ENCODE peak calls at places on chromosome 21, in nine cellular contexts. D is fibroblast of mammary gland, K is AG10803, V is fibroblast of lung, Y is psoas muscle, G is OCI-LY7, N is fibroblast of the aortic adventitia, H is heart right ventricle, S is bronchial epithelial cell. U is an unnamed sample.

GRCh38 chr21:41447356-41447755 is 21.3 kb downstream of the MX1 start:
- DNase-seq in V (no peak), H (no peak), Y (no peak), K (no peak), S (no peak), N (no peak), D (no peak), G (no peak), U (no peak)

GRCh38 chr21:45280969-45281368 is 6.7 kb downstream of the POFUT2 start:
- DNase-seq in G (no peak), Y (no peak), D (no peak), N (no peak), H (no peak), K (no peak), V (no peak), S (no peak), U (no peak)

GRCh38 chr21:40270134-40270533 is 402.9 kb downstream of the PCP4 start:
- DNase-seq in V (no peak), N (no peak), K (no peak), D (no peak), Y (no peak), G (no peak), S (no peak), H (no peak), U (no peak)

GRCh38 chr21:41566500-41567014 is 58.6 kb upstream of the TMPRSS2 start:
- DNase-seq in V (no peak), N (no peak), K (no peak), H (no peak), D (no peak), G (no peak), Y (no peak), S (no peak), U (no peak)

GRCh38 chr21:45818904-45819285 is 162.7 kb upstream of the COL6A1 start:
- DNase-seq in K (peak), G (no peak), Y (no peak), V (peak), N (peak), S (peak), H (no peak), D (peak), U (peak)

GRCh38 chr21:18369115-18369514 is 34.5 kb downstream of the TMPRSS15 start:
- DNase-seq in K (no peak), Y (no peak), G (peak), V (peak), N (peak), S (no peak), D (peak), H (no peak), U (peak)

GRCh38 chr21:41759214-41759840 is 7.5 kb downstream of the RIPK4 start:
- DNase-seq in G (no peak), H (no peak), K (no peak), Y (no peak), S (peak), D (no peak), V (no peak), N (no peak), U (no peak)

GRCh38 chr21:40699366-40699765 is 147.6 kb downstream of the DSCAM start:
- DNase-seq in V (no peak), K (no peak), G (no peak), H (no peak), S (no peak), D (no peak), Y (no peak), N (no peak), U (no peak)

DNA sequence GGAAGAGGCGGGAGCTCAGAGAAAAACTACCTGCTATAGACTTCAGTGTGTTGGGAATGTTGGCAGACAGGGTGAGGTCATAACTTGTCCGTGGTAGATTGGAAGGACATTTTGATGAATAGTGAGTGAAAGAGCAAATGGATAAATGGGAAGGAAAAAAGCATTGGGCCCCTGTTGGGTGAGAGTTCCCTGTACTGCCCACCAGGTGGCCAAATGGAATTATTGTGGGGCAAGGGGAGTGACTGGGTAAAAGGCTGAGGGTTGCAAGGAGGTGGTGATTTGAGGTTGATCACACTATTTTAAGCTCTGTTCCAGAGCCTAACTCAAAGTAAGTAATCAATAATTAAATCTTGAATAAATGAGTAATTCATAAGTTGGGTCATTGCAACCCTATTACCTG is 60.4 kb downstream of the MRPS6 start:
- DNase-seq in K (no peak), H (no peak), S (no peak), N (no peak), V (no peak), D (no peak), Y (no peak), G (no peak), U (no peak)
- TF ChIP-seq CTCF in K (peak), H (no peak), S (peak), N (peak), V (no peak), D (peak), Y (peak), G (peak), U (peak)

GRCh38 chr21:25281134-25281533 is 326.1 kb downstream of the MRPL39 start:
- DNase-seq in V (no peak), G (no peak), S (no peak), D (no peak), K (no peak), H (no peak), N (no peak), Y (no peak), U (no peak)
- H3K4me3 ChIP-seq in V (no peak), G (no peak), S (no peak), D (no peak), K (no peak), H (no peak), N (no peak), Y (no peak), U (no peak)

GRCh38 chr21:38170283-38170682 is 86.5 kb upstream of the KCNJ15 start:
- DNase-seq in S (peak), H (peak), K (peak), Y (no peak), G (no peak), N (peak), V (peak), D (peak), U (peak)
- TF ChIP-seq CTCF in S (peak), H (peak), K (peak), Y (peak), G (no peak), N (peak), V (peak), D (peak), U (peak)

DNA sequence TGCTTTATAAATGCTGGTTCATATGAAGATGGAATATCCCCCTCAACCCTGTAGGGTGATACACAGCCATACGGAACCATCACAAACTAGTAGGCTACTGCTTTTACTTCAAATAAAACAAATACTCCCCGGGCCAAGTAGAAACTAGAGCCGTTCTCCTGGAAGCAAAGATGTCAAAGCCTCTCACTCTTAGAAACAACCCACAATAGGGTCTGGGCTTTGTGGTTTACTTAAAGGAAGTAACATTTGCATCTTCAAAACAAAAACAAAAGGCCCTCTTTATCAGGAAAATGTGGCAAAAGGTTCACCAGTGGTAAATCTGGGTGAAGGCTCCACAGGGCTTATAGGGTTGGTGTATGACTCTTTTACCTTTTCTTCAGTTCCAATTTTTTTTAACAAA is 49.8 kb downstream of the HLCS start:
- DNase-seq in D (no peak), K (no peak), S (no peak), V (no peak), G (no peak), N (no peak), H (no peak), Y (no peak), U (no peak)
- H3K4me3 ChIP-seq in D (no peak), K (no peak), S (no peak), V (no peak), G (no peak), N (no peak), H (no peak), Y (no peak), U (no peak)

GRCh38 chr21:32770514-32771133 is 931 bp downstream of the PAXBP1 start:
- DNase-seq in D (peak), Y (no peak), V (no peak), G (peak), K (peak), S (no peak), N (no peak), H (no peak), U (peak)
- TF ChIP-seq CTCF in D (no peak), Y (no peak), V (no peak), G (no peak), K (peak), S (no peak), N (peak), H (no peak), U (no peak)

DNA sequence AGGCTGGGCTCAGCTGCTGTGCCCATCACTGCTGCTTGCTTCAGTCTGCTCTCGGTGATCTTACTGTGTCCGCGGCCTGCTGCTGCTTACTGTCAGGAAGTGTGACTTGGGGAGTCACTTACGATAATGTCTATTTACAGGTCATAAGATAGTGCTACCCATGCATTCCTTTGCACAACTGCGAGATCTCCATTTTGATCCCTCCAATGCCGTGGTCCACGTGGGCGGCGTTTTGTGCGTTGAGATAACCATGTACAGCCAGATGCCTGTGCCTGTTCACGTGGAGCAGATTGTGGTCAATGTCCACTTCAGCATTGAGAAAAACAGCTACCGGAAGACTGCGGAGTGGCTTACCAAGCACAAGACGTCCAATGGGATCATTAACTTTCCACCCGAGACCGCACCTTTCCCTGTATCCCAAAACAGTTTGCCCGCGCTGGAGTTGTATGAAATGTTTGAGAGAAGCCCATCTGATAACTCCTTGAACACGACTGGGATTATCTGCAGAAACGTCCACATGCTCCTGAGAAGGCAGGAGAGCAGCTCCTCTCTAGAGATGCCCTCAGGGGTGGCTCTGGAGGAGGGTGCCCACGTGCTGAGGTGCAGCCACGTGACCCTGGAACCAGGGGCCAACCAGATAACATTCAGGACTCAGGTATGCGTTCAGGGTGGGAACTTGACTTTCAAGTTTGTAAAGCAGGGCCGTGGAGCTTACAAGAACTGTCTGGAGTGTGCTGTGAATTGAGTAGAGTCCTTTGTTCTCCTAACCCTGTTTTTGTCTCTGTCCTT is 24.4 kb upstream of the PWP2 start:
- DNase-seq in D (no peak), N (no peak), Y (no peak), S (peak), H (no peak), V (no peak), K (no peak), G (no peak), U (no peak)
- H3K4me3 ChIP-seq in D (no peak), N (no peak), Y (no peak), S (no peak), H (no peak), V (no peak), K (no peak), G (no peak), U (no peak)

U was measured in astrocyte of the spinal cord.